ENCODE peak calls at places on chromosomes 16 and 17, in five cellular contexts. One of them, this sample, is unnamed.

GRCh38 chr17:69012895-69013805 is 47.6 kb downstream of the ABCA9 start:
- DNase-seq in neural crest cell: no peak
- DNase-seq in ascending aorta: no peak
- DNase-seq in GM12865: no peak
- DNase-seq in A549: peak
- DNase-seq in this sample: no peak

GRCh38 chr17:19757536-19758180 is 9.6 kb upstream of the ALDH3A1 start:
- DNase-seq in neural crest cell: no peak
- DNase-seq in ascending aorta: no peak
- DNase-seq in GM12865: no peak
- DNase-seq in A549: no peak
- DNase-seq in this sample: no peak

GRCh38 chr17:78781339-78782304 is at the start of gene CYTH1:
- DNase-seq in neural crest cell: peak
- DNase-seq in ascending aorta: no peak
- DNase-seq in GM12865: peak
- DNase-seq in A549: peak
- DNase-seq in this sample: no peak

GRCh38 chr16:58651965-58652348 is 22.3 kb upstream of the CNOT1 start:
- DNase-seq in neural crest cell: no peak
- DNase-seq in ascending aorta: no peak
- DNase-seq in GM12865: no peak
- DNase-seq in A549: no peak
- DNase-seq in this sample: no peak

GRCh38 chr17:63622571-63623390 is 564 bp downstream of the MAP3K3 start:
- DNase-seq in neural crest cell: peak
- DNase-seq in ascending aorta: no peak
- DNase-seq in GM12865: peak
- DNase-seq in A549: peak
- DNase-seq in this sample: peak

GRCh38 chr16:78689031-78689430 is 589.6 kb downstream of the WWOX start:
- DNase-seq in neural crest cell: no peak
- DNase-seq in ascending aorta: no peak
- DNase-seq in GM12865: no peak
- DNase-seq in A549: no peak
- DNase-seq in this sample: no peak

GRCh38 chr17:76241205-76241539 is 879 bp upstream of the RNF157 start:
- DNase-seq in neural crest cell: no peak
- DNase-seq in ascending aorta: no peak
- DNase-seq in GM12865: no peak
- DNase-seq in A549: no peak
- DNase-seq in this sample: no peak

GRCh38 chr17:32831627-32832243 is 45.2 kb downstream of the MYO1D start:
- DNase-seq in neural crest cell: no peak
- DNase-seq in ascending aorta: no peak
- DNase-seq in GM12865: no peak
- DNase-seq in A549: no peak
- DNase-seq in this sample: no peak

GRCh38 chr17:78735832-78736525 is 46.1 kb downstream of the CYTH1 start:
- DNase-seq in neural crest cell: no peak
- DNase-seq in ascending aorta: no peak
- DNase-seq in GM12865: peak
- DNase-seq in A549: peak
- DNase-seq in this sample: no peak

GRCh38 chr16:66427036-66427446 is at the start of gene BEAN1:
- DNase-seq in neural crest cell: peak
- DNase-seq in ascending aorta: no peak
- DNase-seq in GM12865: no peak
- DNase-seq in A549: no peak
- DNase-seq in this sample: no peak

GRCh38 chr16:19291459-19291858 is 5.9 kb downstream of the CLEC19A start:
- DNase-seq in neural crest cell: peak
- DNase-seq in ascending aorta: no peak
- DNase-seq in GM12865: peak
- DNase-seq in A549: peak
- DNase-seq in this sample: no peak

GRCh38 chr16:77158293-77158692 is 32.7 kb upstream of the MON1B start:
- DNase-seq in neural crest cell: no peak
- DNase-seq in ascending aorta: no peak
- DNase-seq in GM12865: no peak
- DNase-seq in A549: no peak
- DNase-seq in this sample: no peak

GRCh38 chr17:74220966-74221814 is 7.8 kb downstream of the TTYH2 start:
- DNase-seq in neural crest cell: no peak
- DNase-seq in ascending aorta: no peak
- DNase-seq in GM12865: no peak
- DNase-seq in A549: no peak
- DNase-seq in this sample: no peak

GRCh38 chr17:82103588-82104451 is 5.8 kb upstream of the FASN start:
- DNase-seq in neural crest cell: peak
- DNase-seq in ascending aorta: no peak
- DNase-seq in GM12865: no peak
- DNase-seq in A549: no peak
- DNase-seq in this sample: peak

GRCh38 chr16:1428511-1428910 is 2.4 kb upstream of the PERCC1 start:
- DNase-seq in neural crest cell: no peak
- DNase-seq in ascending aorta: no peak
- DNase-seq in GM12865: peak
- DNase-seq in A549: peak
- DNase-seq in this sample: no peak

GRCh38 chr16:67666032-67666537 is 465 bp downstream of the ENKD1 start:
- DNase-seq in neural crest cell: peak
- DNase-seq in ascending aorta: no peak
- DNase-seq in GM12865: no peak
- DNase-seq in A549: no peak
- DNase-seq in this sample: no peak

GRCh38 chr17:36623281-36623680 is 21.9 kb downstream of the MRM1 start:
- DNase-seq in neural crest cell: no peak
- DNase-seq in ascending aorta: no peak
- DNase-seq in GM12865: no peak
- DNase-seq in A549: no peak
- DNase-seq in this sample: no peak

GRCh38 chr17:31226373-31226772 is 70.7 kb downstream of the OMG start:
- DNase-seq in neural crest cell: no peak
- DNase-seq in ascending aorta: no peak
- DNase-seq in GM12865: no peak
- DNase-seq in A549: no peak
- DNase-seq in this sample: no peak

GRCh38 chr16:57618306-57619132 is 9.9 kb upstream of the ADGRG1 start:
- DNase-seq in neural crest cell: no peak
- DNase-seq in ascending aorta: no peak
- DNase-seq in GM12865: no peak
- DNase-seq in A549: no peak
- DNase-seq in this sample: no peak

GRCh38 chr16:1870365-1871082 is 1.4 kb downstream of the MEIOB start:
- DNase-seq in neural crest cell: no peak
- DNase-seq in ascending aorta: no peak
- DNase-seq in GM12865: no peak
- DNase-seq in A549: peak
- DNase-seq in this sample: no peak

GRCh38 chr17:42598905-42599304 is 10.3 kb downstream of the RETREG3 start:
- DNase-seq in neural crest cell: no peak
- DNase-seq in ascending aorta: no peak
- DNase-seq in GM12865: no peak
- DNase-seq in A549: no peak
- DNase-seq in this sample: no peak

GRCh38 chr17:49618112-49618611 is 42.5 kb downstream of the NXPH3 start:
- DNase-seq in neural crest cell: no peak
- DNase-seq in ascending aorta: no peak
- DNase-seq in GM12865: no peak
- DNase-seq in A549: no peak
- DNase-seq in this sample: no peak

GRCh38 chr17:49610883-49611584 is 35.4 kb downstream of the NXPH3 start:
- DNase-seq in neural crest cell: no peak
- DNase-seq in ascending aorta: no peak
- DNase-seq in GM12865: no peak
- DNase-seq in A549: no peak
- DNase-seq in this sample: no peak

GRCh38 chr17:49616546-49617205 is 41.0 kb downstream of the NXPH3 start:
- DNase-seq in neural crest cell: no peak
- DNase-seq in ascending aorta: no peak
- DNase-seq in GM12865: peak
- DNase-seq in A549: no peak
- DNase-seq in this sample: peak

GRCh38 chr17:49612721-49613120 is 37.0 kb downstream of the NXPH3 start:
- DNase-seq in neural crest cell: no peak
- DNase-seq in ascending aorta: no peak
- DNase-seq in GM12865: no peak
- DNase-seq in A549: no peak
- DNase-seq in this sample: no peak

GRCh38 chr17:49616086-49616485 is 40.4 kb downstream of the NXPH3 start:
- DNase-seq in neural crest cell: no peak
- DNase-seq in ascending aorta: no peak
- DNase-seq in GM12865: peak
- DNase-seq in A549: peak
- DNase-seq in this sample: no peak
- TF ChIP-seq CTCF in neural crest cell: peak
- TF ChIP-seq CTCF in ascending aorta: peak
- TF ChIP-seq CTCF in GM12865: no peak
- TF ChIP-seq CTCF in A549: no peak
- TF ChIP-seq CTCF in this sample: no peak

GRCh38 chr16:29995330-29995910 is at the start of gene HIRIP3:
- DNase-seq in neural crest cell: peak
- DNase-seq in ascending aorta: no peak
- DNase-seq in GM12865: peak
- DNase-seq in A549: peak
- DNase-seq in this sample: peak

GRCh38 chr16:29992371-29992967 is 2.9 kb downstream of the HIRIP3 start:
- DNase-seq in neural crest cell: no peak
- DNase-seq in ascending aorta: no peak
- DNase-seq in GM12865: no peak
- DNase-seq in A549: no peak
- DNase-seq in this sample: no peak

GRCh38 chr16:29993191-29993902 is 2.1 kb downstream of the HIRIP3 start:
- DNase-seq in neural crest cell: no peak
- DNase-seq in ascending aorta: no peak
- DNase-seq in GM12865: no peak
- DNase-seq in A549: no peak
- DNase-seq in this sample: no peak

GRCh38 chr16:29994613-29995329 is 646 bp downstream of the HIRIP3 start:
- DNase-seq in neural crest cell: no peak
- DNase-seq in ascending aorta: no peak
- DNase-seq in GM12865: peak
- DNase-seq in A549: no peak
- DNase-seq in this sample: no peak

DNA sequence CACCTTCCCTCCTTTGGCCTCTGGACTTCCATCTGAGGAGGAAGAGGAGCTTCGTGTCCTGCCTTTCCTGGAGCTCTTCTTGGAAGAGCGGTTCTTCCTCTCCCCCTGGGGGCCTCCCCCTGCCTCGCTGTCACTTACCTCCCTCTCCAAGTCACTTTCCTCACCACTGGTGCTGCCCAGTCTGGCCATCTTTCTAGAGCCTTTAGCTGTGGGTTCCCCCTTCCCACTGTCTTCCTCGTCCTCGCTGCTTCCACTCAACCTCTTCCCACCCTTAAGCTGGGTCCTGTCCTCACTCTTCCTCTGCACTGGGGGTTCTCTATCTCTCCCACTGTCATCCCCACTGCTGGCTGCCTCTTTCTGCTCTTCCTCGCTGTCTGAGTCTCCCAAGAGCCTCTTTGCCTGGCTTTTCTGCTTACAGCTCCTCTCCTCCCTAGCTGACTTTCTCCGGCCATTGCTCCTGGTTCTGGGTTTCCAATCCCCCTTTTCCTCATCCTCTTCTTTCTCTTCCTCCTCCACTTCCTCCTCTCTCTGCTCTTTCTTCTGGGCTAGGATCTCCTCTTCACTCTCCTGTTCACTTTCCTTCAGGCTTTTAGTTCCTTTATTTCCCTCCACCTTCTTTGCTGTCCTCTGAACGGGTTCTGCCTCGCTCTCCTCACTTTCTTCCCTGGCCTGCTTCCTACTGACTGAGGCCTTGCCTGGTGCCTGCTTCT is 1.4 kb downstream of the HIRIP3 start:
- DNase-seq in neural crest cell: no peak
- DNase-seq in ascending aorta: no peak
- DNase-seq in GM12865: no peak
- DNase-seq in A549: no peak
- DNase-seq in this sample: no peak
- TF ChIP-seq CTCF in neural crest cell: no peak
- TF ChIP-seq CTCF in ascending aorta: no peak
- TF ChIP-seq CTCF in GM12865: no peak
- TF ChIP-seq CTCF in A549: no peak
- TF ChIP-seq CTCF in this sample: no peak

DNA sequence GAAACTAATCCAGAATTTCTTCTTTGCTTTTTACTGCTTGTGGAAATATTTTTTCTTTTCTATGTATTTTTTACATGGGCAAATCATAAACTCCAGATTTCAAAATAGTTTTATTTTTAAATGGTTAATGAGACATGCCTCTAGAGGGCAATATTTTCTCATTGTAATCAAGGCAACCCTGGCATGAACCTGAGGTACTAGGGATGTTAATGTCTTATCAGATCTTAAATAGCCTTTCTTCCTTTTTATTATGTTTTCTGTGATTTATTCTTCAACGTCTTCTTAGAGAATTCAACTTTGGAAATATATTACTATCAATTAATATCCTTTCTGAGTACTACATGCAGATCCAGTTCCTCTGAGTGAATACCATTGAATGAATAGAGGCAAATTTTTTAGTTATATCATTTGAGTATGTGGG is 324.7 kb downstream of the BCAS3 start:
- DNase-seq in neural crest cell: no peak
- DNase-seq in ascending aorta: no peak
- DNase-seq in GM12865: peak
- DNase-seq in A549: peak
- DNase-seq in this sample: no peak
- TF ChIP-seq CTCF in neural crest cell: peak
- TF ChIP-seq CTCF in ascending aorta: peak
- TF ChIP-seq CTCF in GM12865: peak
- TF ChIP-seq CTCF in A549: peak
- TF ChIP-seq CTCF in this sample: peak

DNA sequence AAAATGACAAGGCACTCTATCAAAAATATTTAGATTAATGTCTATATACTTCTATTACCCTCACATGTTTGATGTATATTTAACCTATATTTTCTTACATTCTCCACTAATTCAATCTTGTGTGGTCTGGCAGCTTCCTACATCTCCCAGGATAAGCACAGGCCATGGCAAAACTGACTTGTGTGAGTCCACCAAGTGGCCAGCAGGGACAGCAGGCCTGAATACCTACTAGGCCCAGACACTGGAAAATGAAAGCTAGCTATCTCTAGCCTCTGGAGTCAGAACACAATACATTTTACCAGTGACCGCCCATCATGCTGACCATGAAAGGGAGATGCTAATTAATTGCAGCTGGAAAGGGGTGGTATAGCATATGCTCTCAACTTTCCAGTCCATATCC is 132.3 kb downstream of the PCTP start:
- DNase-seq in neural crest cell: no peak
- DNase-seq in ascending aorta: no peak
- DNase-seq in GM12865: no peak
- DNase-seq in A549: peak
- DNase-seq in this sample: no peak
- TF ChIP-seq CTCF in neural crest cell: peak
- TF ChIP-seq CTCF in ascending aorta: no peak
- TF ChIP-seq CTCF in GM12865: no peak
- TF ChIP-seq CTCF in A549: no peak
- TF ChIP-seq CTCF in this sample: no peak